ENCODE peak calls at places on chromosome 16, in four cellular contexts. S is bronchial epithelial cell, Y is fibroblast of lung, V is GM12865. F is an unnamed sample.

GRCh38 chr16:19210968-19211367 is 42.9 kb downstream of the SYT17 start:
- DNase-seq in Y (no peak), V (peak; percentile 76), S (no peak), F (peak; percentile 43)

GRCh38 chr16:87076950-87077749 is 240.0 kb downstream of the C16orf95 start:
- DNase-seq in Y (peak; percentile 57), S (peak; percentile 13), V (peak; percentile 85), F (peak; percentile 58)

GRCh38 chr16:2473999-2474876 is 689 bp upstream of the TBC1D24 start:
- DNase-seq in S (no peak), Y (peak; percentile 39), V (peak; percentile 72), F (peak; percentile 90)

GRCh38 chr16:1407749-1408148 is 6.8 kb downstream of the UNKL start:
- DNase-seq in S (no peak), Y (peak; percentile 44), V (no peak), F (no peak)

GRCh38 chr16:51152691-51153261 is 1.7 kb upstream of the SALL1 start:
- DNase-seq in Y (no peak), S (no peak), V (no peak), F (no peak)

GRCh38 chr16:66240565-66240964 is 125.9 kb upstream of the CDH5 start:
- DNase-seq in V (no peak), S (no peak), Y (peak; percentile 20), F (no peak)

GRCh38 chr16:14011846-14012245 is 59.3 kb upstream of the MRTFB start:
- DNase-seq in V (no peak), S (no peak), Y (no peak), F (no peak)

GRCh38 chr16:46974352-46974751 is 878 bp upstream of the DNAJA2 start:
- DNase-seq in S (peak; percentile 7), Y (peak; percentile 9), V (peak; percentile 82), F (peak; percentile 69)

GRCh38 chr16:67236551-67237395 is 9.8 kb downstream of the TMEM208 start:
- DNase-seq in S (no peak), Y (peak; percentile 38), V (peak; percentile 81), F (peak; percentile 76)

GRCh38 chr16:10971560-10971961 is 27.2 kb downstream of the CLEC16A start:
- DNase-seq in Y (peak; percentile 78), S (peak; percentile 69), V (peak; percentile 80), F (peak; percentile 27)

GRCh38 chr16:80231118-80231515 is 309.7 kb upstream of the DYNLRB2 start:
- DNase-seq in Y (peak; percentile 35), V (no peak), S (peak; percentile 72), F (no peak)

GRCh38 chr16:84925092-84925772 is 86.1 kb downstream of the ZDHHC7 start:
- DNase-seq in V (peak; percentile 57), S (peak; percentile 12), Y (no peak), F (peak; percentile 72)

GRCh38 chr16:84884311-84885023 is 64.7 kb downstream of the CRISPLD2 start:
- DNase-seq in S (no peak), V (no peak), Y (no peak), F (no peak)

DNA sequence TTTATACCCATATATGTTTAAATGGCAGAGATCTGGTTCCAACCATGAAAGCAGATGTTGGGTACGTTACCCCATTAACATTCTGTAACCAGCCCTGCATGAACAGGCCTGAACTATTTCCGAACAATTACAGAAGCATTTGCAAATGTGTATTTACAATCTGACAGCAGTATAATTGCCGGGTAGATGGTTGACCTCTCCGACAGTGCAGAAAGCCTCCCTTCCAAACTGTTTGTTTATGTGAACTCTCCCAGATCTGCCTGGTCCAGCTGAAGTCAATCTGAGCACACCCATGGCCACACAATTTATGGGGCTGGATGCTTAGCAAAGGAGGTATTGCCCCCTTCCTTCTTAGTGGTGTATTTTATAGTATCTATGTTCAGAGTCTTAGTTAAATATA is 21.8 kb downstream of the NUDT7 start:
- DNase-seq in V (no peak), S (no peak), Y (no peak), F (no peak)
- TF ChIP-seq CTCF in V (no peak), S (no peak), Y (no peak), F (no peak)

DNA sequence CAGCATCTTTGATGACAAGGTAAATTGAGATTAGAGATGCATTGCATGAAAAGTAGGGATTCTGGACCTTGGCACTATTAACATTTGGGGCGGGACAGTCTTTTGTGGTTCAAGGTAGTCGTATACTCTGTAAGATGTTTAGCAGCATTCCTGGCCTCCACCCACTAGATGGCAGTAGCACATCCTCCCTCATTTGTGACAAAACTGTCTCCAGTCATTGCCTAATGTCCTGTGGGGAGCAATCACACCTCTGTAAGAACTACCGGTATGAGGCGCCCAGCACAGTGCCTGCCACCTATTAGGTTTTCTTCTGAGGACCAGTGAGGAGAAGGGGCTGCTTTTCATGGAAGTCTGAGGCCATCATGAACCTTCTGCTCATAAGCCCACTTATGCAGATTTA is 180.8 kb downstream of the RBFOX1 start:
- DNase-seq in Y (no peak), S (no peak), V (peak; percentile 5), F (no peak)
- TF ChIP-seq CTCF in Y (no peak), S (no peak), V (no peak), F (no peak)

GRCh38 chr16:81514568-81515258 is 70.1 kb downstream of the CMIP start:
- DNase-seq in V (no peak), S (no peak), Y (no peak), F (no peak)

GRCh38 chr16:81516478-81517149 is 72.0 kb downstream of the CMIP start:
- DNase-seq in Y (no peak), V (no peak), S (no peak), F (no peak)

GRCh38 chr16:81517150-81517499 is 72.5 kb downstream of the CMIP start:
- DNase-seq in V (no peak), S (no peak), Y (no peak), F (no peak)

GRCh38 chr16:81515281-81515680 is 70.7 kb downstream of the CMIP start:
- DNase-seq in Y (no peak), S (no peak), V (no peak), F (no peak)

DNA sequence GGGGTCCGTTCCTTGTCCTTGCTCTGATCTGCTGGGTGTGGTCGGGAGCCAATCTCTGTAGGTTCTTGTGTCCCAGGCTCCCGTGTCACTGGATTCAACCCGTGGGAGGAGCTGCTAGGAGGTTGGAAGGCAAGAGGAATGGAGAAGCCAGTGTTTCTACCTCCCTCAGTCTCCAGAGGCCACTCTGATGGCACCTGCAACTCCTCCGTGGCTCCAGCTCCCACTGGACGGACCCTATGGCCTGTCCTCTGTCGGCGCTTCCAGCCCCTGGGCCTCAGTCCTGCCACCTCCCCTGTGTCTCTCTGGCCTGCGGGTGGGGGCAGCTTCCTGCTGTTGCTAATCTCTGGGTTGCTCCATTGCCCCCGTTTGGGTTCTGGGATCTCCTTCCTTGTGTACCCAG is 71.1 kb downstream of the CMIP start:
- DNase-seq in Y (no peak), V (no peak), S (no peak), F (no peak)
- TF ChIP-seq CTCF in Y (no peak), V (no peak), S (no peak), F (no peak)

GRCh38 chr16:4944333-4945281 is 7.7 kb upstream of the PPL start:
- DNase-seq in Y (peak; percentile 97), S (peak; percentile 89), V (no peak), F (no peak)

GRCh38 chr16:4946917-4947316 is 10.0 kb upstream of the PPL start:
- DNase-seq in V (no peak), Y (no peak), S (no peak), F (no peak)

GRCh38 chr16:4948903-4949766 is 9.0 kb upstream of the SEC14L5 start:
- DNase-seq in Y (no peak), S (no peak), V (no peak), F (no peak)

GRCh38 chr16:4947722-4948503 is 10.2 kb upstream of the SEC14L5 start:
- DNase-seq in Y (no peak), V (peak; percentile 30), S (no peak), F (no peak)

GRCh38 chr16:4945560-4946502 is 8.9 kb upstream of the PPL start:
- DNase-seq in V (no peak), S (peak; percentile 80), Y (no peak), F (no peak)
- TF ChIP-seq CTCF in V (no peak), S (no peak), Y (no peak), F (no peak)

DNA sequence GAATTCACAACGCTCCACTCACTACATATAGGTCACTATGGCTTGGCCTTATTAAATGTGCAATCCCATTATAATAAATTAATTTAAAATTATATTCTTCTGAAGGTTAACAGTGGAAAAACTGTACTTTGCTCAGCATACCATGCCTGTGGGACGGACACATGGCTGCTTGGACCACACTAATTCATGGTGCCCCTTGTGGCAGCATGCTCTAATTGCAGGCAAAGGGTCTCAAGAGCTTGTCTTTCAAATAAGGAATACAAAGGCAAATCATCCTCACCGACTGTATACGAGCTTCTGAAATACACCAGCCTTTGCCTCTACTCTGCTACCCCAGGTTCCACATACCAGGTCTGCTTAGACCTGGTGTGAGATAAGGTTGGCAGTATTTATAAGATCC is 11.7 kb downstream of the SMPD3 start:
- DNase-seq in S (no peak), Y (no peak), V (peak; percentile 50), F (no peak)
- TF ChIP-seq CTCF in S (no peak), Y (no peak), V (peak; percentile 27), F (no peak)

F was measured in GM20000.